ENCODE peak calls at places on chromosomes 7 and 10, in eight cellular contexts. N, H, O, U, F, D, X and R are unnamed samples.

GRCh38 chr10:131272897-131273451 is 38.5 kb downstream of the TCERG1L start:
- DNase-seq in F (no peak), O (no peak), N (no peak), D (no peak), X (no peak), H (no peak), U (no peak), R (no peak)

GRCh38 chr7:139708541-139708940 is 69.3 kb downstream of the HIPK2 start:
- DNase-seq in U (no peak), H (no peak), D (no peak), X (no peak), F (no peak), O (no peak), N (no peak), R (peak)

GRCh38 chr7:101733713-101734475 is 83.5 kb upstream of the CUX1 start:
- DNase-seq in F (no peak), U (peak), X (peak), N (no peak), D (no peak), H (peak), O (peak), R (peak)

GRCh38 chr7:20249924-20250323 is 32.7 kb upstream of the MACC1 start:
- DNase-seq in X (no peak), U (no peak), D (no peak), H (no peak), N (no peak), F (no peak), O (no peak), R (no peak)

GRCh38 chr7:47233996-47234395 is 347.9 kb downstream of the TNS3 start:
- DNase-seq in N (no peak), O (no peak), U (no peak), X (no peak), H (no peak), D (no peak), F (no peak), R (no peak)

GRCh38 chr10:97533888-97534287 is 35.2 kb downstream of the UBTD1 start:
- DNase-seq in F (no peak), O (no peak), D (no peak), U (no peak), H (no peak), X (no peak), N (no peak), R (no peak)

GRCh38 chr10:23886355-23886754 is 322.6 kb upstream of the KIAA1217 start:
- DNase-seq in F (no peak), X (peak), O (peak), H (no peak), U (no peak), N (no peak), D (no peak), R (peak)

GRCh38 chr10:19811517-19811916 is 4.7 kb upstream of the PLXDC2 start:
- DNase-seq in N (no peak), D (no peak), X (peak), F (no peak), O (no peak), H (peak), U (no peak), R (no peak)

GRCh38 chr10:93746844-93747284 is 10.9 kb upstream of the LGI1 start:
- DNase-seq in U (peak), H (peak), N (no peak), O (peak), X (no peak), F (peak), D (no peak), R (peak)

GRCh38 chr7:147547252-147547897 is 1043.2 kb upstream of the C7orf33 start:
- DNase-seq in O (peak), N (no peak), H (no peak), D (no peak), U (peak), F (no peak), X (peak), R (peak)

GRCh38 chr7:149880871-149881301 is 7.1 kb downstream of the ATP6V0E2 start:
- DNase-seq in O (no peak), F (no peak), X (no peak), D (peak), N (no peak), H (no peak), U (peak), R (no peak)

GRCh38 chr7:11235491-11235890 is 261.8 kb downstream of the PHF14 start:
- DNase-seq in D (no peak), O (peak), H (no peak), F (no peak), U (no peak), N (no peak), X (no peak), R (no peak)
- H3K4me3 ChIP-seq in D (no peak), O (no peak), H (no peak), F (no peak), U (no peak), N (no peak), X (no peak), R (no peak)

DNA sequence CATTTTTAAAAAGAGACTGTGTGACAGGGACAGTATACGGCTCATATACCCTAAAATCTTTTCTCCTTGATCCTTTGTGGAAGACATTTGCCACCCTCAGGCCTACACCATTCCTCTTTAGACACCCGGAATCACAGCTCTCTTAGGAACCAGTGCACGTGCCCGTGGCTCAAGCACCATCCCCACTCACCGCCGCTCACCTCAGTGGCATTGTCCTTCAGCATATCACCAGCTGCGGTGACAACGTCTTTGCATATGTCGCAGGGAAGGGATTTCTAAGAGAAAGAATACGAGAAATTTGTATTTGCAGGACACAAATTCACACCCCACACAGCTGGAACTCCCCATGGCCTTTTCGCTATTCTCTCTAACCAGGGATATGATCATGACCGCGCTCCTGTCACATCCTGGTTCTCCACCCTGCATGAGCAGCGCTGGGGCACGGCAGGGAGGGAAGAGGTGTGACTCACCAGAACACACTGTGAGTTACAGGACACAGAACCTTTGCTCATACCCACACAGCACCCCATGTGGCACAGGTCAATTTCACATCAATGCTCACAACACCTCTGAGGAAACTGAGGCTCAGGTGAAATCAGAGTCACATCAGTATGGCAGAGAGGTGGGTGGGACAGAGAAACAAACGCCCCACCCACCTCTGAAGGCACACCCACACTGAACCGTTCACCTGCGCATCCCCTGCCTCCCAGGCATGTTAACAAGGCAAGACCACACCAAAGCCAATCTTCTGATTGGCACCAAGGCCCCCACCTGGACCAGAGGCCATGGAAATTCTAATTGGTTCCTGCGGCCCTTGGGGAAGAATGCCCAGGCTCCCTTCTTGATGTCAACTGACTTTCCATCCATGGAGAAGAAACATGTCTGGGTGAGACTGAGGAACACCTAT is 19.2 kb downstream of the PSAP start:
- DNase-seq in D (no peak), U (no peak), H (peak), F (no peak), N (no peak), X (no peak), O (no peak), R (no peak)
- TF ChIP-seq CTCF in D (no peak), U (no peak), H (peak), F (no peak), N (no peak), X (no peak), O (no peak), R (no peak)

GRCh38 chr10:128209862-128210214 is 83.6 kb upstream of the MKI67 start:
- DNase-seq in O (no peak), X (no peak), H (no peak), N (no peak), U (no peak), D (no peak), F (no peak), R (no peak)
- H3K4me3 ChIP-seq in O (no peak), X (no peak), H (no peak), N (no peak), U (peak), D (no peak), F (peak), R (no peak)

DNA sequence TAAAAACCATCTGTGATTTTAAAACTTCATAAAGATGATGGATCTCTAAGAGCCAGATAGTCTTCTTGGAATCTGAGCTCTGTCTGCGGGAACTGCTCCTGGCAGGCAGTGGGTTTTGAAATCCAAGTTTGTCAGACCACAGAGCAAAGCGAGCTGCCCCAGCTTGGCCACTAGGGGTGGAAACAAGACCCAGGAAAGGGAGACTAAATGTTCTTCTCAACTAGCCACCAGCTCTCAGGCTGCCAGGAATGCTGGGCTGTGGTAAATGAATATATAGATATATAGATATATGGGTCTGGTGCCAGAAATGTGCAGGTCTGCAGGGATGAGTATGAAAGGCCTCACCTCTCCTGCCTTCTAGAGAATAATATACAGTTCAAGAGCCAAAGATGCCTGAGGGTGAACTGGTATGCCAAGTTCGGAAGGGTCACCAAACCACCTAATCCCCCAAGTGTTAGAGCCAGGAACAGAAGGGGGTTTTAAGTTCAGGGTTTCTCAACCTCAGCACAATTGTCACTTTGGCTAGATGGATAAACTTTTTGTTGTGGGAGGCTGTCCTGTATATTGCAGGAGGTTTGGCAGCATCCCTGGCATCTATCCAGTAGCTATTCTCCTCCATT is 208.7 kb downstream of the KCNMA1 start:
- DNase-seq in U (peak), F (peak), N (no peak), D (no peak), H (peak), X (peak), O (peak), R (no peak)
- TF ChIP-seq CTCF in U (peak), F (peak), N (peak), D (no peak), H (peak), X (peak), O (peak), R (peak)

DNA sequence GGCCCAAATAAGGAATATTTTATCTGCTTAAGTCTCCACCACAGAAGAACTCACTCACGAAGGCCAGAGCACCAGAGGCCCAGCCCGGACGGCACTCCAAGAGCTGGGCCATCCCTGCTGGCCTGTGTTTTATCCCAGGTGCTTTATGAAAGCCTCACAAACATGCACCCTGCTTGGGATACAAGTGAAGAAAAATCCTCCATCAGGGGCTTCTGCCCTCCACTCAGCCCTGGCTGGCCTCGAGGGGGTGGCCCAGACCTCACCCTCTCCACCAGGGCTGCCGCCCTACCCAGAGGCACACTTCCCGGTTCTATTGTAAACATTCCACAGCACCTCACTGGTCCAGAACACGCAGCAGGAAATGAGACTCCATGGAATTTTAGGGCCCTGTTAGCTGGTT is 19.8 kb upstream of the DNAAF5 start:
- DNase-seq in U (peak), D (no peak), X (no peak), O (no peak), N (no peak), H (no peak), F (no peak), R (no peak)
- H3K4me3 ChIP-seq in U (no peak), D (no peak), X (no peak), O (no peak), N (no peak), H (no peak), F (no peak), R (no peak)

DNA sequence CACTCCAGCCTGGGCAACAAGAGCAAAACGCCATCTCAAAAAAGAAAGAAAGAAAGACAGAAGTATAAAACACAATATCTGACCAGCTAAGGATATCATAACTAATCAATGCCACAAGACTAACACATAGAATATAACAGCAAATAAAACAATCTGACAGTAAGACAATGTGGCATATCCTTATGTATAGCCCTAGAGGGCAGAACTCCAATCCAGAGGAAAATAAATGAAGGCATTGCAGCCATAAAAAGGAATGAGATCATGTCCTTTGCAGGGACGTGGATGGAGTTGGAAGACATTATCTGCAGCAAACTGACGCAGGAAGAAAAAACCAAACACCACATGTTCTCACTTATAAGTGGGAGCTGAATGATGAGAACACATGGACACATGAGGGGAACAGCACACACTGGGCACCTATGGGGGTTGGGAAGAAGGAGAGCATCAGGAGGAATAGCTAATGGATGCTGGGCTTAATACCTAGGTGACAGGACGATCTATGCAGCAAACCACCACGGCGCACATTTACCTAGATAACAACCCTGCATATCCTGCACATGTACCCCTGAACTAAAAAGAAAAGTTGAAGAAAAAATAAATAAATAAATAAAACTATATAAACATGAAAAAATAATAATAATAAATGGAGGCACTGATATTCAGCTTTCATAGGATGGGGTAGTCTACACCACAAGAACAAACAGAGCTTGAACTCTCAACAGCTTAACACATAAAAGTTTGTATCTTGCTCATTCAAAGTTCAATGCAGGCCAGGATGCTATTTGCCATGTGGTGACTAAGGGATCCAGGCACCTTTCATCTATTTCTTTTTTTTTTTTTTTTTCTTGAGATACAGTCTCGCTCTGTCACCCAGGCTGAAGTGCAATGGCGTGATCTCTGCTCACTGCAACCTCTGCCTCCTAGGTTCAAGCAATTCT is 66.1 kb upstream of the KAT6B start:
- DNase-seq in N (no peak), F (no peak), X (no peak), O (no peak), D (no peak), U (no peak), H (no peak), R (no peak)
- TF ChIP-seq CTCF in N (no peak), F (no peak), X (no peak), O (no peak), D (no peak), U (no peak), H (no peak), R (no peak)

DNA sequence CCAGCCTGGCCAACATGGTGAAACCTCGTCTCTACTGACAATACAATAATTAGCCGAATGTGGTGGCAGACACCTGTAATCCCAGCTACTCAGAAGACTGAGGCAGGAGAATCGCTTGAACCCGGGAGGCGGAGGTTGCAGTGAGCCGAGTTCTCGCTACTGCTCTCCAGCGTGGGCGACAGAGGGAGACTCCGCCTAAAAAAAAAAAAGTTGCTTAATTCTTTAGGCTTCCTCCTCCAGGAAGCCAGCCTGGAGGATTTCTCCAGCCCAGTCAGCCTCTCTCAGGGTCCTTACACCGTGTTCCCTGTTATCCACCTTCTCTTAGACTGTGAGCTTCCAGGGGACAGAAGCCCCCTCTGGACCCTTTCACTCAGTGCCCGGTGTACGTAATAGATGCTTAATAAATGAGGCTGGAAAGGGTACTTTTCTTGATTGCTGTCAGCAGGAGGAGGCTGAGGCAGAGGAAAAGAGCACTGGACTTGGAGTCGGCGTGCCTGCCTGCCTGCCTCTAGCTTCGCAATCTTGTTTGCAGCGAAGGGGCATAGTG is 16.4 kb upstream of the NODAL start:
- DNase-seq in X (no peak), O (no peak), N (no peak), F (no peak), D (no peak), U (no peak), H (no peak), R (no peak)
- H3K4me3 ChIP-seq in X (peak), O (no peak), N (no peak), F (no peak), D (peak), U (no peak), H (no peak), R (no peak)